ENCODE peak calls at places on chromosomes 11 and 22, in eight cellular contexts. V is AG08396; D is GM10248; Y is NCI-H510A treated with DMSO at 0.1 percent for 48 hours; U is fibroblast of mammary gland; C is stimulated activated CD4-positive, alpha-beta T cell treated with anti-CD3 and anti-CD28 coated beads, Interleukin-1b, Interleukin-23, amount 100 ng/mL, for 4 hours; O is SJSA1; P is activated T-cell treated with anti-CD3 and anti-CD28 coated beads for 24 hours. T is an unnamed sample.

GRCh38 chr11:29321293-29322132 is 695.3 kb downstream of the KCNA4 start:
- DNase-seq in V (peak), D (no peak), Y (no peak), U (peak), C (no peak), O (no peak), P (no peak), T (peak)

GRCh38 chr22:42301072-42301741 is 30.8 kb upstream of the TCF20 start:
- DNase-seq in V (no peak), D (no peak), Y (no peak), U (no peak), C (no peak), O (no peak), P (no peak), T (no peak)

GRCh38 chr11:107752954-107753822 is 41.3 kb upstream of the SLN start:
- DNase-seq in V (no peak), D (no peak), Y (no peak), U (peak), C (no peak), O (no peak), P (no peak), T (no peak)

GRCh38 chr11:44728491-44728910 is 1.7 kb downstream of the TSPAN18 start:
- DNase-seq in V (no peak), D (no peak), Y (no peak), U (no peak), C (no peak), O (no peak), P (no peak), T (no peak)

GRCh38 chr11:68685656-68686380 is 1.5 kb downstream of the GAL start:
- DNase-seq in V (no peak), D (no peak), Y (no peak), U (no peak), C (no peak), O (no peak), P (no peak), T (no peak)

GRCh38 chr11:30406978-30407762 is 84.3 kb downstream of the ARL14EP start:
- DNase-seq in V (no peak), D (no peak), Y (no peak), U (no peak), C (no peak), O (no peak), P (no peak), T (no peak)

GRCh38 chr11:113114452-113115027 is 153.3 kb downstream of the NCAM1 start:
- DNase-seq in V (peak), D (no peak), Y (peak), U (peak), C (no peak), O (peak), P (no peak), T (peak)

GRCh38 chr11:34909955-34910354 is 6.2 kb downstream of the APIP start:
- DNase-seq in V (no peak), D (no peak), Y (no peak), U (no peak), C (no peak), O (no peak), P (no peak), T (no peak)

GRCh38 chr22:30876925-30877553 is 91.5 kb downstream of the MORC2 start:
- DNase-seq in V (no peak), D (no peak), Y (no peak), U (peak), C (no peak), O (no peak), P (no peak), T (peak)

GRCh38 chr22:24101966-24102365 is 79.3 kb upstream of the SUSD2 start:
- DNase-seq in V (no peak), D (no peak), Y (no peak), U (no peak), C (no peak), O (no peak), P (no peak), T (no peak)